ENCODE peak calls at places on chromosomes 4 and X, in ten cellular contexts. I, D, G, Y, B, T, F, L, R and Q are unnamed samples.

GRCh38 chr4:163350672-163351071 is 7.0 kb downstream of the NPY5R start:
- DNase-seq in I (no peak), Y (no peak), F (no peak), T (no peak), G (no peak), B (no peak), R (no peak), L (no peak), D (no peak), Q (no peak)

GRCh38 chr4:13103382-13104015 is 380.6 kb downstream of the RAB28 start:
- DNase-seq in G (no peak), D (no peak), L (no peak), Y (no peak), T (no peak), I (no peak), R (no peak), F (no peak), B (no peak), Q (no peak)

GRCh38 chrX:28124416-28124815 is 143.2 kb upstream of the DCAF8L1 start:
- DNase-seq in T (peak), L (no peak), R (no peak), Y (no peak), B (no peak), D (no peak), G (no peak), I (no peak), F (no peak), Q (no peak)

GRCh38 chrX:52015794-52016193 is 53.2 kb downstream of the MAGED4B start:
- DNase-seq in I (no peak), G (no peak), D (no peak), Y (no peak), F (no peak), T (no peak), B (no peak), L (no peak), R (no peak), Q (no peak)

GRCh38 chr4:156838761-156839160 is 132.8 kb downstream of the PDGFC start:
- DNase-seq in B (no peak), L (no peak), D (no peak), R (peak), F (no peak), I (no peak), Y (no peak), T (peak), G (no peak), Q (no peak)

GRCh38 chr4:55125087-55125721 is at the start of gene KDR:
- DNase-seq in G (no peak), D (peak), T (peak), I (no peak), B (peak), F (peak), Y (no peak), L (peak), R (peak), Q (peak)

GRCh38 chr4:169045862-169046584 is 36.0 kb upstream of the CBR4 start:
- DNase-seq in G (no peak), Y (no peak), B (no peak), I (no peak), R (no peak), L (no peak), T (no peak), F (no peak), D (peak), Q (no peak)

GRCh38 chrX:152220612-152221011 is 82.2 kb upstream of the MAGEA10 start:
- DNase-seq in D (no peak), T (peak), R (no peak), G (no peak), I (no peak), L (no peak), F (no peak), Y (no peak), B (no peak), Q (no peak)

GRCh38 chr4:38210396-38211114 is 250.4 kb downstream of the PTTG2 start:
- DNase-seq in L (no peak), R (peak), T (peak), G (no peak), B (peak), F (no peak), Y (no peak), I (no peak), D (no peak), Q (no peak)

GRCh38 chr4:52823478-52824092 is 38.5 kb upstream of the RASL11B start:
- DNase-seq in G (no peak), B (no peak), L (no peak), R (no peak), I (no peak), F (no peak), D (no peak), Y (no peak), T (peak), Q (no peak)

GRCh38 chrX:16882188-16882587 is 12.0 kb upstream of the RBBP7 start:
- DNase-seq in D (no peak), B (peak), T (peak), I (no peak), G (no peak), R (peak), F (peak), L (no peak), Y (no peak), Q (no peak)

GRCh38 chrX:130975947-130976346 is 72.9 kb upstream of the ENOX2 start:
- DNase-seq in L (peak), B (no peak), F (peak), T (peak), G (no peak), Y (no peak), R (peak), D (no peak), I (no peak), Q (no peak)

GRCh38 chr4:85968945-85969830 is 390.7 kb downstream of the MAPK10 start:
- DNase-seq in R (peak), L (no peak), B (no peak), T (peak), I (no peak), F (no peak), D (no peak), G (no peak), Y (no peak), Q (no peak)

GRCh38 chrX:97876697-97877407 is 993.1 kb downstream of the RPA4 start:
- DNase-seq in G (no peak), T (no peak), D (no peak), Y (no peak), F (no peak), I (no peak), R (no peak), L (no peak), B (no peak), Q (no peak)

GRCh38 chrX:120286733-120287512 is 24.3 kb downstream of the TMEM255A start:
- DNase-seq in T (no peak), Y (no peak), R (no peak), L (no peak), B (no peak), I (no peak), F (no peak), G (no peak), D (no peak), Q (no peak)

GRCh38 chr4:105145913-105146285 is 777 bp upstream of the TET2 start:
- DNase-seq in I (no peak), G (no peak), T (no peak), L (no peak), B (peak), D (peak), Y (peak), R (no peak), F (peak), Q (no peak)

GRCh38 chr4:106369456-106370060 is 980 bp upstream of the GIMD1 start:
- DNase-seq in L (peak), G (no peak), Y (no peak), I (no peak), B (no peak), R (peak), T (peak), D (no peak), F (peak), Q (no peak)

GRCh38 chr4:166309286-166309685 is 436.2 kb downstream of the TLL1 start:
- DNase-seq in Y (no peak), D (no peak), B (no peak), L (no peak), G (no peak), F (no peak), I (no peak), T (no peak), R (no peak), Q (no peak)

GRCh38 chr4:171846232-171846631 is 33.0 kb downstream of the GALNTL6 start:
- DNase-seq in Y (no peak), I (no peak), R (peak), F (peak), T (peak), D (no peak), G (no peak), B (no peak), L (peak), Q (no peak)

GRCh38 chr4:57119054-57119651 is 9.0 kb upstream of the IGFBP7 start:
- DNase-seq in R (peak), L (no peak), T (peak), G (no peak), Y (peak), I (peak), D (peak), B (peak), F (peak), Q (no peak)

GRCh38 chr4:63717384-63717783 is 691.9 kb downstream of the TECRL start:
- DNase-seq in B (no peak), G (no peak), D (no peak), I (no peak), T (peak), F (no peak), Y (no peak), R (peak), L (no peak), Q (no peak)

GRCh38 chr4:37685726-37686372 is 327 bp downstream of the RELL1 start:
- DNase-seq in T (peak), G (peak), Y (peak), R (peak), D (no peak), B (peak), I (no peak), F (peak), L (no peak), Q (peak)

GRCh38 chrX:119870626-119871131 is 854 bp downstream of the RNF113A start:
- DNase-seq in L (no peak), G (peak), T (peak), R (peak), B (no peak), F (peak), Y (peak), I (no peak), D (no peak), Q (no peak)

GRCh38 chrX:96843566-96843965 is 40.1 kb upstream of the RPA4 start:
- DNase-seq in L (no peak), Y (no peak), G (no peak), T (peak), D (no peak), F (no peak), B (no peak), I (no peak), R (peak), Q (no peak)
- TF ChIP-seq CTCF in L (peak), Y (no peak), G (no peak), T (peak), D (no peak), F (no peak), B (no peak), I (peak), R (peak), Q (peak)

GRCh38 chr4:120870279-120870673 is 52.2 kb downstream of the PRDM5 start:
- DNase-seq in D (no peak), L (no peak), B (no peak), R (no peak), T (no peak), I (no peak), Y (no peak), G (no peak), F (peak), Q (no peak)
- TF ChIP-seq CTCF in D (no peak), L (peak), B (no peak), R (no peak), T (peak), I (no peak), Y (no peak), G (no peak), F (no peak), Q (peak)

GRCh38 chr4:139768913-139769312 is 103.3 kb downstream of the MGST2 start:
- DNase-seq in L (no peak), D (no peak), R (no peak), B (no peak), G (no peak), T (peak), F (no peak), Y (no peak), I (peak), Q (no peak)
- TF ChIP-seq CTCF in L (peak), D (no peak), R (peak), B (no peak), G (no peak), T (peak), F (no peak), Y (no peak), I (no peak), Q (peak)

DNA sequence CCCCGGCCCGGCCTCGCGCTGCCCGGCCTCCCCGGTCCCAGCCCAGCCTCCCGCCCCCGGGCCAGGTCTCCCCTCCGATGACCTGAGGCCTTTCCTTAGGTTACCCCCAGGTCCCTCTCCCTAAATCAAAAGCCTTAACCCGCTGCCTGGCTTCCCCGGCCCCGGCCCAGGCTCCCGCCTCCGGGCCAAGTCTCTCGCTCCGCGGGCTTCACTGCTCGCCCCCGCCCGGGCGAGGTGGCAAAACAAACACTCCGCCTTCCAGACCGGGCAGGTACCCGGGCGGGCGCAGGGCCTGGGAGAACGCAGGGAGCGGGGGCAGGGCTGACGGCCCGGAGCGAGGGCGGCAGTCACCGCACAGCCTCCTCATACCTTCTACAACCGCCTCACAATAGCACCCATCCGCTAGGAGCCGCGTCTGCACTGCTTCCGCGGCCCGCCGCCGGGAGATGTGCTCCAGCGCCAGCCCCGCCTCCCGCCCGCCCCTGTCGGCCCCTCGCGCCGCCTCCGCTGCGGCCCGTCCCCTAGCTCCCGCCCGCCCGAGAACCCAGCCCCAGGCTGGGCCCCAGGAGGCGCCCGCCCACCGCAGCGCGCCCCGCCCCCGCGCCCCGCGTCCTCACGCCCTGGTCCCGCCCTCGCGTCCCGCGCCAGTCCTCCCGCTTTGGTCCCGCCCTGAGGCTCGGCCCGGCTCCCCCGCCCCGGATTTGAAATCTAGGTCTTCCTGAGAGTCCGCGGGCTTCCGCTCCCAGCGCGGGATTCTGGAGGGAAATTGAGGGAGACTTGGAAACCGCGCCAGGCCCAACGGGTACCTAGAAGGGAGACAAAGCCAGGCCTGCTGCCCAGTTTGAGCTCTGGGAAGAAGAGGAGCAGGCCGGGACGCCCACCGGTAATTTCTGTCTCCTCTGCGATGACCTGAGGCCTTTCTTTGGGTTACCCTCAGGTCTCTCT is at the start of the genes CASP3 and PRIMPOL:
- DNase-seq in D (peak), T (peak), B (peak), Y (peak), G (peak), I (peak), R (peak), F (peak), L (peak), Q (peak)
- TF ChIP-seq CTCF in D (no peak), T (peak), B (no peak), Y (no peak), G (peak), I (peak), R (peak), F (no peak), L (peak), Q (peak)

GRCh38 chr4:2762048-2762447 is 5.9 kb upstream of the TNIP2 start:
- DNase-seq in D (no peak), Y (peak), L (no peak), G (no peak), R (no peak), I (no peak), B (peak), F (no peak), T (no peak), Q (no peak)

GRCh38 chr4:2756691-2757350 is 685 bp upstream of the TNIP2 start:
- DNase-seq in F (no peak), T (no peak), I (no peak), D (no peak), B (peak), Y (no peak), L (no peak), G (no peak), R (no peak), Q (no peak)

GRCh38 chr4:2763511-2763967 is 7.4 kb upstream of the TNIP2 start:
- DNase-seq in Y (peak), B (peak), L (no peak), R (peak), G (no peak), I (no peak), D (no peak), F (no peak), T (no peak), Q (no peak)

GRCh38 chr4:2757426-2757825 is 1.3 kb upstream of the TNIP2 start:
- DNase-seq in Y (no peak), D (no peak), L (no peak), G (no peak), R (no peak), F (no peak), T (no peak), B (peak), I (no peak), Q (no peak)

DNA sequence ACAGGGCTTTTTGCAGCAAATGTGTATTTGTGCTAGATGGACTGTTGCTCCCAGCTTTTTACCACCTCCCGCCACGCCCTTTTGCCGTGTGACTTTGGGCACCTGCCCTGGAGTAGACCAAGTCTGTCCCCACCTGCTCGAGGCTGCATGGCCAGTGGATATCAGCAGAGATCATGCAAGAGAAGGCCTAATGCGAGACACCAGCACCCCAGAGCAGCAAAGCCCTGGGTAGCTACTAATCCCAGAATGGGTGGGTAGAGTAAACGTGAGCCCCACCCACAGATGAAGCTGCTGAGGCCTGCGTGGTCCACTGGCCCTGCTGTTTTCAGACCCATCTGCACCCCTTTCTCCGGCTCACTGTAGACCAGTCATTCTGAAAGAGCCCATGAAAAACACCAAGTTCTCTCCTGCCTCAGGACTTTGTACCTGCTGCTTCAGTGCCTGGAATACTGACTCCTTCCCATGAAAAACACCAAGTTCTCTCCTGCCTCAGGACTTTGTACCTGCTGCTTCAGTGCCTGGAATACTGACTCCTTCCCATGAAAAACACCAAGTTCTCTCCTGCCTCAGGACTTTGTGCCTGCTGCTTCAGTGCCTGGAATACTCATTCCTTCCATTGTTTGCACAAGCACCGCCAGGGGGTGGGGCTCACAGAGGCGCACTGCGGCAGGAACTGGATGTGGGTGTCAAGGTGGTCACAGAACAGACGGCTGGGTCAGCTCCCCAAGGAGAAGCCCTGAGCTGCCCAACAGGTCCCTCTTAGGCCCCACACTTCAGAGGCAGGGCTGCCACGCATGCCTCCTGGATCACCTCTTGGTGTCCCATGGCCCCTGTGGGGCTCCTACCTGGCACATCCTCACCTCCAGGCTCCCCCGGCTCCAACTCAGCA is 5.1 kb upstream of the TNIP2 start:
- DNase-seq in R (peak), I (no peak), T (no peak), D (no peak), F (peak), L (no peak), Y (peak), B (peak), G (no peak), Q (no peak)
- TF ChIP-seq CTCF in R (no peak), I (no peak), T (peak), D (no peak), F (no peak), L (no peak), Y (no peak), B (no peak), G (no peak), Q (no peak)

GRCh38 chrX:57817302-57817701 is 93.0 kb downstream of the ZXDA start:
- DNase-seq in D (no peak), G (no peak), T (peak), I (no peak), Y (no peak), F (no peak), L (no peak), B (no peak), R (peak), Q (no peak)
- TF ChIP-seq CTCF in D (no peak), G (no peak), T (peak), I (peak), Y (no peak), F (peak), L (peak), B (no peak), R (peak), Q (peak)

GRCh38 chr4:77601614-77602187 is 3.9 kb upstream of the CXCL13 start:
- DNase-seq in L (no peak), Y (no peak), I (no peak), R (no peak), G (no peak), T (no peak), F (no peak), D (no peak), B (no peak), Q (no peak)

GRCh38 chr4:77595361-77595973 is 10.2 kb upstream of the CXCL13 start:
- DNase-seq in G (no peak), D (no peak), T (no peak), F (no peak), R (no peak), B (no peak), Y (no peak), I (no peak), L (no peak), Q (no peak)

GRCh38 chr4:77593993-77594392 is 11.6 kb upstream of the CXCL13 start:
- DNase-seq in D (no peak), G (no peak), L (no peak), T (no peak), I (no peak), R (no peak), B (no peak), Y (no peak), F (no peak), Q (no peak)

GRCh38 chr4:77600521-77601451 is 4.8 kb upstream of the CXCL13 start:
- DNase-seq in T (peak), B (no peak), R (peak), L (no peak), Y (no peak), F (peak), I (no peak), G (peak), D (no peak), Q (no peak)

GRCh38 chr4:77599378-77599777 is 6.2 kb upstream of the CXCL13 start:
- DNase-seq in T (peak), F (peak), R (peak), G (no peak), Y (no peak), I (no peak), D (no peak), L (peak), B (no peak), Q (no peak)
- TF ChIP-seq CTCF in T (peak), F (peak), R (peak), G (peak), Y (peak), I (peak), D (no peak), L (peak), B (no peak), Q (peak)